ENCODE peak calls at places on chromosomes 13 and 19, in five cellular contexts. One of them, this sample, is unnamed.

GRCh38 chr19:46411088-46412033 is 2.0 kb downstream of the CCDC8 start:
- DNase-seq in AG09309: no peak
- DNase-seq in OCI-LY7: no peak
- DNase-seq in fibroblast of mammary gland: no peak
- DNase-seq in transverse colon: no peak
- DNase-seq in this sample: no peak

GRCh38 chr13:98509271-98510155 is 67.4 kb downstream of the STK24 start:
- DNase-seq in fibroblast of mammary gland: peak
- DNase-seq in OCI-LY7: no peak
- DNase-seq in transverse colon: peak
- DNase-seq in AG09309: peak
- DNase-seq in this sample: peak

GRCh38 chr13:60787083-60787482 is 390.1 kb downstream of the TDRD3 start:
- DNase-seq in transverse colon: no peak
- DNase-seq in fibroblast of mammary gland: no peak
- DNase-seq in AG09309: no peak
- DNase-seq in OCI-LY7: no peak
- DNase-seq in this sample: no peak

GRCh38 chr13:50531917-50532899 is 311.3 kb downstream of the DLEU7 start:
- DNase-seq in transverse colon: no peak
- DNase-seq in AG09309: no peak
- DNase-seq in OCI-LY7: peak
- DNase-seq in fibroblast of mammary gland: peak
- DNase-seq in this sample: peak

GRCh38 chr19:11321206-11322126 is 18.0 kb downstream of the RAB3D start:
- DNase-seq in fibroblast of mammary gland: no peak
- DNase-seq in transverse colon: no peak
- DNase-seq in AG09309: no peak
- DNase-seq in OCI-LY7: no peak
- DNase-seq in this sample: no peak

GRCh38 chr19:46759817-46760333 is 13.6 kb upstream of the STRN4 start:
- DNase-seq in OCI-LY7: no peak
- DNase-seq in fibroblast of mammary gland: peak
- DNase-seq in transverse colon: no peak
- DNase-seq in AG09309: peak
- DNase-seq in this sample: peak

GRCh38 chr19:8373867-8374813 is 10.2 kb downstream of the ANGPTL4 start:
- DNase-seq in OCI-LY7: no peak
- DNase-seq in AG09309: no peak
- DNase-seq in transverse colon: peak
- DNase-seq in fibroblast of mammary gland: no peak
- DNase-seq in this sample: no peak

GRCh38 chr13:94433055-94433947 is 46.2 kb downstream of the DCT start:
- DNase-seq in OCI-LY7: no peak
- DNase-seq in transverse colon: peak
- DNase-seq in fibroblast of mammary gland: no peak
- DNase-seq in AG09309: no peak
- DNase-seq in this sample: no peak

GRCh38 chr19:16366433-16367268 is 42.0 kb downstream of the KLF2 start:
- DNase-seq in OCI-LY7: peak
- DNase-seq in transverse colon: no peak
- DNase-seq in fibroblast of mammary gland: no peak
- DNase-seq in AG09309: no peak
- DNase-seq in this sample: no peak

GRCh38 chr19:17772172-17772571 is 20.9 kb downstream of the FCHO1 start:
- DNase-seq in fibroblast of mammary gland: peak
- DNase-seq in transverse colon: no peak
- DNase-seq in AG09309: no peak
- DNase-seq in OCI-LY7: peak
- DNase-seq in this sample: no peak

GRCh38 chr13:81224502-81224833 is 883.5 kb upstream of the SPRY2 start:
- DNase-seq in AG09309: no peak
- DNase-seq in fibroblast of mammary gland: no peak
- DNase-seq in transverse colon: no peak
- DNase-seq in OCI-LY7: no peak
- DNase-seq in this sample: no peak

GRCh38 chr13:46176756-46177155 is 5.2 kb downstream of the LCP1 start:
- DNase-seq in transverse colon: no peak
- DNase-seq in fibroblast of mammary gland: no peak
- DNase-seq in AG09309: no peak
- DNase-seq in OCI-LY7: peak
- DNase-seq in this sample: no peak

GRCh38 chr13:41384749-41385503 is 72.4 kb upstream of the RGCC start:
- DNase-seq in fibroblast of mammary gland: peak
- DNase-seq in OCI-LY7: peak
- DNase-seq in transverse colon: no peak
- DNase-seq in AG09309: no peak
- DNase-seq in this sample: no peak
- TF ChIP-seq CTCF in fibroblast of mammary gland: peak
- TF ChIP-seq CTCF in OCI-LY7: peak
- TF ChIP-seq CTCF in transverse colon: peak
- TF ChIP-seq CTCF in AG09309: peak
- TF ChIP-seq CTCF in this sample: peak

GRCh38 chr13:44054525-44054924 is 174.8 kb downstream of the LACC1 start:
- DNase-seq in OCI-LY7: no peak
- DNase-seq in fibroblast of mammary gland: no peak
- DNase-seq in AG09309: no peak
- DNase-seq in transverse colon: no peak
- DNase-seq in this sample: no peak

GRCh38 chr13:44052843-44053607 is 173.3 kb downstream of the LACC1 start:
- DNase-seq in AG09309: peak
- DNase-seq in fibroblast of mammary gland: peak
- DNase-seq in transverse colon: peak
- DNase-seq in OCI-LY7: no peak
- DNase-seq in this sample: no peak

GRCh38 chr13:44058586-44059238 is 179.0 kb downstream of the LACC1 start:
- DNase-seq in AG09309: no peak
- DNase-seq in transverse colon: no peak
- DNase-seq in OCI-LY7: no peak
- DNase-seq in fibroblast of mammary gland: no peak
- DNase-seq in this sample: no peak

GRCh38 chr13:44061876-44062275 is 182.2 kb downstream of the LACC1 start:
- DNase-seq in fibroblast of mammary gland: no peak
- DNase-seq in OCI-LY7: no peak
- DNase-seq in transverse colon: no peak
- DNase-seq in AG09309: no peak
- DNase-seq in this sample: no peak

GRCh38 chr13:44058067-44058466 is 178.4 kb downstream of the LACC1 start:
- DNase-seq in AG09309: no peak
- DNase-seq in OCI-LY7: no peak
- DNase-seq in fibroblast of mammary gland: no peak
- DNase-seq in transverse colon: no peak
- DNase-seq in this sample: no peak
- H3K4me3 ChIP-seq in AG09309: no peak
- H3K4me3 ChIP-seq in OCI-LY7: no peak
- H3K4me3 ChIP-seq in fibroblast of mammary gland: no peak
- H3K4me3 ChIP-seq in transverse colon: no peak
- H3K4me3 ChIP-seq in this sample: no peak

GRCh38 chr13:32582991-32583390 is 3.3 kb upstream of the PDS5B start:
- DNase-seq in OCI-LY7: no peak
- DNase-seq in transverse colon: no peak
- DNase-seq in AG09309: no peak
- DNase-seq in fibroblast of mammary gland: no peak
- DNase-seq in this sample: no peak

GRCh38 chr13:32577032-32577431 is 9.2 kb upstream of the PDS5B start:
- DNase-seq in AG09309: no peak
- DNase-seq in fibroblast of mammary gland: no peak
- DNase-seq in OCI-LY7: no peak
- DNase-seq in transverse colon: no peak
- DNase-seq in this sample: no peak

GRCh38 chr13:32585625-32586021 is 629 bp upstream of the PDS5B start:
- DNase-seq in AG09309: no peak
- DNase-seq in OCI-LY7: peak
- DNase-seq in transverse colon: no peak
- DNase-seq in fibroblast of mammary gland: no peak
- DNase-seq in this sample: no peak

GRCh38 chr13:32582281-32582680 is 4.0 kb upstream of the PDS5B start:
- DNase-seq in AG09309: no peak
- DNase-seq in fibroblast of mammary gland: no peak
- DNase-seq in transverse colon: no peak
- DNase-seq in OCI-LY7: no peak
- DNase-seq in this sample: no peak

DNA sequence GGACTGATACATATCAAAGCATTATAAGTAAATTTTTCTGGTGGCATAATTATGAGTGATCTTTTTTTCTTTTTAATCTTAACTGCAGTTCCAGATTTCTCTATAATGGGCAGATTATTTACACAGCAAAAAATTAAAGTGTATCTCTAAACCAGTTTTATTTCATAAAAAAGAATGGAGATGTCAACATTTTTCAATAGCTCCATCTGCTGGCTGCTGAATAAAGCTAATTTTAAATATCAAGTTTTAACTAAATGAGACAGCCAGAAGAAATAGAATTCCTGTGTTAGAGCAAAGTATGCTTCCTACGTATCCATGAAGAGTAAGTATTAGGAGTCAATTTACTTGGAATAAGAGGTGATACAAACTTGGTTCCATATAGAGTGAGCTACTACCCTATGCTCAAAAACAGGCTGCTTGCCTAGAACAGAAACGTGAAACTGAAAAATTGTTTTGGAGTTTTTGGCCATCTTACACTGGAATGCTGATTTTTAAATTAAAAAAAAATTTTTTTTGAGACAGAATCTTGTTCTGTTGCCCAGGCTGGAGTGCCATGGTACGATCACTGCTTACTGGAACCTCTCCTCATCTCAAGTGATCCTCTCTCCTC is 5.0 kb upstream of the PDS5B start:
- DNase-seq in transverse colon: no peak
- DNase-seq in fibroblast of mammary gland: peak
- DNase-seq in AG09309: no peak
- DNase-seq in OCI-LY7: peak
- DNase-seq in this sample: no peak
- TF ChIP-seq CTCF in transverse colon: no peak
- TF ChIP-seq CTCF in fibroblast of mammary gland: peak
- TF ChIP-seq CTCF in AG09309: peak
- TF ChIP-seq CTCF in OCI-LY7: peak
- TF ChIP-seq CTCF in this sample: peak

DNA sequence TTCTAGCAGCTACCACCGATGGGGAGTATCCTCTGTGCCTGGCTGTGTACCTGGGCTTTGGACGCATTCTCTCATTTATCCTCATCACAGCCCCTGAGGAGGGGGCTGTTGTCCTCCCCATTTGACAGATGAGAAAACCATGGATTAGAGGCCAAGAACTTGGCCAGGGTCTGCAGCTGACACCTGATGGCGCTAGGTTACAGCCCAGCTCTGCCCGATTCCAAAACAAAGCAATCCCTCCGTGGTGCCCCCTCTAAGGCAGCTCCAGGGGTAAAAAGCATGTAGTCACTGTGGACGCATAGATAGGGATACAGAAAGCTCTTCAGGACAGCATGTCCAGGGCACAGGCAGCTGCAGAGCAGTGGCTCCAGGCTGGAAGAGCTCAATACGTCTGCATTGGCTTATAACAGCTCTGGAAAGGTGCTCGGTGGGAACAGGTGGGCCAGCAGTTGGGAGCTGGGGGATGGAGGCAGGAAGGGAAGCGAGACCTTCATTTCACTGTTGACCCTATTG is 35.4 kb upstream of the UQCRFS1 start:
- DNase-seq in OCI-LY7: no peak
- DNase-seq in AG09309: no peak
- DNase-seq in transverse colon: no peak
- DNase-seq in fibroblast of mammary gland: no peak
- DNase-seq in this sample: no peak
- H3K4me3 ChIP-seq in OCI-LY7: no peak
- H3K4me3 ChIP-seq in AG09309: no peak
- H3K4me3 ChIP-seq in transverse colon: no peak
- H3K4me3 ChIP-seq in fibroblast of mammary gland: no peak
- H3K4me3 ChIP-seq in this sample: no peak

DNA sequence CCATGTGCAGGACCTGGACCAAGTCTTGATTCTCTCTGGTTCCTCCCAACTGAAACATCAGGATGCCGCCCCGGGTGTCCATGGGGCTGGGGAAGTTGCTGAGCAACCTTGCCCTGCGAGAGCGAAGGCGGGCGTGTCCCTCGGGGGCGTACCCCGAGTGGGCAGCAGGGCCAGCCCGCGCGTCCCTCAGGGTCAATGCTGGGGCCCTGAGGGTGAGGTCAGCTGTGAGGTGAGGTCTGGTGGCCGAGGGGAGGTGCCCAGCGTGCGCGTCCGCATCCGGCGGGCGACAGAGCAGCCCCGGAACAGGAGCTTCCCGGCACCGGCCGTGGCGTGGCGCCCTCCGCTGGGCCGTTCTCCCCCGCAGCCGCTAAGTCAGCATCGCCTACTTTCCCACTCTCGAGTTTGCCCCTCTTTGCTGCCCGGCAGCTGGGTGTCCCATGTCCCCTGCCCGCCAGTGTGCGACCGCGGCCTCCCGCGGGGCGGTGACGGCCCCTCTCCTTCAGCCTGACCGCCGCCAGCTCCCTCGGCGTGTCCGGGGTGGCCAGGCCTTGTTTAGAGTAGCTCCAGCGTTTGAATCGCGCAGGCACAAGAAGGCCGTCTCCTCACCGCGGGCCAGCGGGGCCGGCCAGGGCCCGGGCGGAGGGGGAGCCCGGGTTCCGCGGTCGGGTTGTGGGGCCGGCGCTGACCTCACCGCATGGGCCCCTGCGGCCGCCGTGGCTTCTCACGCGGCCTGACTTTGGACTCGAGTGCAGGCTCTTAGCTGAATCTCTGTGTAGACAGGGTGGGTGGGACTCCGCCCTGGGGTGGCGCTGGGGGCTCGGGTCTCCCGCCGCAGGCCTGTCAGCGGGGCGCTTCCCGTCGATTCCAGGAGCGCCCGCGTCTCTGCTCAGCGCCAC is 33.0 kb downstream of the GJA3 start:
- DNase-seq in AG09309: no peak
- DNase-seq in transverse colon: peak
- DNase-seq in fibroblast of mammary gland: peak
- DNase-seq in OCI-LY7: no peak
- DNase-seq in this sample: no peak
- TF ChIP-seq CTCF in AG09309: peak
- TF ChIP-seq CTCF in transverse colon: no peak
- TF ChIP-seq CTCF in fibroblast of mammary gland: peak
- TF ChIP-seq CTCF in OCI-LY7: no peak
- TF ChIP-seq CTCF in this sample: peak

DNA sequence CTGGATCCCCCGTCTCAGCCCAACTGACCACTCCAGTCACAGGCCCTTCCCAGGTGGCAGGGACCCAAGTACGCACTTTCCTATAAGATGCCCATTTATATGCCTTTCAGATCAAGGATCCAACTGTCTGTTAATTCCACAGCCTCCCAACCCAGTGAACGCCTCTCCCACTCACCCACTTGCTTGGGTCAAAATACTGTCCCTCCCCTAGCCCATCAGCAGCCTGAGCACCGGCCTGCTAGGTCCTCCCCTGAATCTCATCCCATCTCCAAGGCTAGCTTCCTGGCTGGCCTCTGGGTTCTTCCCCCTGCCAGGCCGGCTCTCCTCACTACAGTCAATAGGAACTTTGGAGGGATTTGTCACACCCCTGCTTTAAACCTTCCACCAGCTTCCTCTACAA is 1.9 kb downstream of the UBE2S start:
- DNase-seq in OCI-LY7: no peak
- DNase-seq in transverse colon: no peak
- DNase-seq in fibroblast of mammary gland: no peak
- DNase-seq in AG09309: no peak
- DNase-seq in this sample: no peak
- H3K4me3 ChIP-seq in OCI-LY7: peak
- H3K4me3 ChIP-seq in transverse colon: no peak
- H3K4me3 ChIP-seq in fibroblast of mammary gland: peak
- H3K4me3 ChIP-seq in AG09309: peak
- H3K4me3 ChIP-seq in this sample: peak

GRCh38 chr13:72875233-72875632 is 93.3 kb downstream of the PIBF1 start:
- DNase-seq in AG09309: no peak
- DNase-seq in fibroblast of mammary gland: peak
- DNase-seq in transverse colon: no peak
- DNase-seq in OCI-LY7: no peak
- DNase-seq in this sample: no peak
- TF ChIP-seq CTCF in AG09309: no peak
- TF ChIP-seq CTCF in fibroblast of mammary gland: no peak
- TF ChIP-seq CTCF in transverse colon: no peak
- TF ChIP-seq CTCF in OCI-LY7: no peak
- TF ChIP-seq CTCF in this sample: no peak

This sample was measured in astrocyte of the cerebellum.